ENCODE peak calls at places on chromosomes 16 and 17, in ten cellular contexts. P is NCI-H2081; T is iris pigment epithelial cell; Z is osteocyte; J is lung microvascular endothelial cell; I is left ventricle myocardium inferior; L is stimulated activated CD4-positive, alpha-beta T cell treated with anti-CD3 and anti-CD28 coated beads, TNF-alpha, amount 100 ng/mL, for 48 hours; M is NCI-H1417; O is HCT116; U is CD8-positive, alpha-beta T cell. K is an unnamed sample.

GRCh38 chr17:79620207-79621038 is 9.6 kb upstream of the RBFOX3 start:
- DNase-seq in P (no peak), T (no peak), Z (peak; percentile 59), J (no peak), I (peak; percentile 4), L (no peak), M (no peak), O (no peak), U (no peak), K (no peak)

GRCh38 chr16:73420244-73421040 is 372.5 kb upstream of the ZFHX3 start:
- DNase-seq in P (no peak), T (no peak), Z (no peak), J (no peak), I (no peak), L (no peak), M (no peak), O (no peak), U (no peak), K (peak; percentile 17)

GRCh38 chr17:57939797-57940196 is 15.4 kb downstream of the CUEDC1 start:
- DNase-seq in P (peak; percentile 45), T (no peak), Z (no peak), J (no peak), I (peak; percentile 59), L (no peak), M (peak; percentile 82), O (no peak), U (no peak), K (no peak)

GRCh38 chr17:7977039-7977438 is 25.4 kb upstream of the GUCY2D start:
- DNase-seq in P (no peak), T (no peak), Z (no peak), J (no peak), I (no peak), L (no peak), M (no peak), O (no peak), U (no peak), K (no peak)

GRCh38 chr17:76182016-76182764 is 41.1 kb upstream of the FOXJ1 start:
- DNase-seq in P (peak; percentile 92), T (peak; percentile 84), Z (peak; percentile 94), J (peak; percentile 87), I (peak; percentile 86), L (peak; percentile 90), M (peak; percentile 79), O (peak; percentile 99), U (peak; percentile 96), K (peak; percentile 91)

GRCh38 chr16:1183235-1183907 is 30.5 kb downstream of the CACNA1H start:
- DNase-seq in P (no peak), T (peak; percentile 71), Z (peak; percentile 93), J (peak; percentile 57), I (peak; percentile 58), L (no peak), M (peak; percentile 89), O (no peak), U (no peak), K (peak; percentile 76)

GRCh38 chr16:50736448-50736847 is 5.4 kb upstream of the CYLD start:
- DNase-seq in P (no peak), T (no peak), Z (no peak), J (no peak), I (no peak), L (no peak), M (no peak), O (no peak), U (no peak), K (no peak)

GRCh38 chr16:78789556-78789955 is 690.1 kb downstream of the WWOX start:
- DNase-seq in P (no peak), T (no peak), Z (no peak), J (no peak), I (no peak), L (no peak), M (no peak), O (no peak), U (no peak), K (no peak)

GRCh38 chr16:20089246-20089965 is 15.7 kb upstream of the GPR139 start:
- DNase-seq in P (no peak), T (no peak), Z (no peak), J (no peak), I (no peak), L (no peak), M (no peak), O (no peak), U (no peak), K (no peak)

GRCh38 chr16:79993810-79994209 is 393.3 kb upstream of the MAF start:
- DNase-seq in P (no peak), T (no peak), Z (no peak), J (no peak), I (no peak), L (no peak), M (no peak), O (no peak), U (no peak), K (no peak)

GRCh38 chr16:89352091-89352681 is 134.7 kb downstream of the ZNF778 start:
- DNase-seq in P (no peak), T (no peak), Z (no peak), J (no peak), I (no peak), L (no peak), M (no peak), O (no peak), U (no peak), K (no peak)

GRCh38 chr16:30623558-30624283 is 13.5 kb upstream of the ZNF689 start:
- DNase-seq in P (no peak), T (no peak), Z (no peak), J (no peak), I (no peak), L (no peak), M (no peak), O (no peak), U (no peak), K (no peak)

GRCh38 chr16:2968368-2968737 is 795 bp upstream of the PAQR4 start:
- DNase-seq in P (no peak), T (no peak), Z (no peak), J (no peak), I (no peak), L (no peak), M (no peak), O (peak; percentile 63), U (no peak), K (no peak)

GRCh38 chr17:67759355-67760171 is 41.8 kb downstream of the NOL11 start:
- DNase-seq in P (no peak), T (peak; percentile 48), Z (no peak), J (no peak), I (peak; percentile 48), L (no peak), M (no peak), O (no peak), U (no peak), K (peak; percentile 55)

GRCh38 chr17:80990921-80991644 is 558 bp upstream of the CHMP6 start:
- DNase-seq in P (no peak), T (no peak), Z (no peak), J (no peak), I (no peak), L (no peak), M (no peak), O (no peak), U (no peak), K (no peak)

GRCh38 chr16:72291531-72291981 is 119.6 kb upstream of the PMFBP1 start:
- DNase-seq in P (no peak), T (peak; percentile 92), Z (no peak), J (peak; percentile 87), I (no peak), L (no peak), M (no peak), O (peak; percentile 76), U (no peak), K (peak; percentile 91)

GRCh38 chr16:15516609-15517008 is 82.2 kb downstream of the BMERB1 start:
- DNase-seq in P (no peak), T (no peak), Z (no peak), J (no peak), I (no peak), L (no peak), M (no peak), O (no peak), U (no peak), K (no peak)

GRCh38 chr16:79895917-79896203 is 295.3 kb upstream of the MAF start:
- DNase-seq in P (no peak), T (no peak), Z (no peak), J (no peak), I (no peak), L (no peak), M (no peak), O (no peak), U (no peak), K (no peak)